ENCODE peak calls at places on chromosomes 7 and 10, in ten cellular contexts. D is right atrium auricular region, U is neural progenitor cell, S is SJSA1, C is colonic mucosa, I is transverse colon, E is body of pancreas, A is Panc1, R is GM23338, G is ovary. O is an unnamed sample.

GRCh38 chr7:23261843-23262452 is 15.4 kb downstream of the GPNMB start:
- DNase-seq in D (peak; percentile 72), U (peak; percentile 77), S (peak; percentile 30), C (peak; percentile 45), I (peak; percentile 52), E (peak; percentile 55), A (peak; percentile 36), R (peak; percentile 82), G (peak; percentile 53), O (peak; percentile 70)

GRCh38 chr7:20085086-20085485 is 132.1 kb downstream of the MACC1 start:
- DNase-seq in D (no peak), U (no peak), S (no peak), C (no peak), I (no peak), E (no peak), A (no peak), R (no peak), G (no peak), O (peak; percentile 64)

GRCh38 chr10:51961401-51961800 is 262.0 kb upstream of the CSTF2T start:
- DNase-seq in D (no peak), U (no peak), S (no peak), C (no peak), I (no peak), E (no peak), A (no peak), R (no peak), G (no peak), O (no peak)

GRCh38 chr10:131226831-131227740 is 84.4 kb downstream of the TCERG1L start:
- DNase-seq in D (no peak), U (no peak), S (no peak), C (no peak), I (no peak), E (no peak), A (no peak), R (no peak), G (peak; percentile 6), O (no peak)

GRCh38 chr10:68876919-68877250 is 24.2 kb upstream of the DDX50 start:
- DNase-seq in D (no peak), U (peak; percentile 30), S (no peak), C (no peak), I (no peak), E (no peak), A (no peak), R (no peak), G (no peak), O (peak; percentile 36)

GRCh38 chr7:142626420-142627035 is 122.7 kb upstream of the PRSS1 start:
- DNase-seq in D (no peak), U (peak; percentile 80), S (peak; percentile 16), C (peak; percentile 69), I (peak; percentile 56), E (peak; percentile 69), A (peak; percentile 22), R (peak; percentile 92), G (no peak), O (peak; percentile 44)

GRCh38 chr10:86354761-86355540 is 11.6 kb downstream of the GRID1 start:
- DNase-seq in D (no peak), U (no peak), S (no peak), C (no peak), I (no peak), E (no peak), A (no peak), R (no peak), G (no peak), O (no peak)

GRCh38 chr7:74042746-74043522 is 15.0 kb downstream of the ELN start:
- DNase-seq in D (no peak), U (no peak), S (peak; percentile 82), C (no peak), I (no peak), E (peak; percentile 73), A (no peak), R (no peak), G (no peak), O (no peak)

GRCh38 chr10:128723631-128724205 is 597.5 kb upstream of the MKI67 start:
- DNase-seq in D (no peak), U (no peak), S (no peak), C (no peak), I (no peak), E (no peak), A (no peak), R (no peak), G (no peak), O (no peak)

GRCh38 chr7:7789551-7789988 is 71.2 kb upstream of the RPA3 start:
- DNase-seq in D (no peak), U (no peak), S (no peak), C (no peak), I (no peak), E (no peak), A (no peak), R (no peak), G (no peak), O (no peak)

GRCh38 chr7:101728128-101728527 is 89.3 kb upstream of the CUX1 start:
- DNase-seq in D (no peak), U (peak; percentile 57), S (no peak), C (no peak), I (no peak), E (no peak), A (no peak), R (no peak), G (no peak), O (no peak)

GRCh38 chr10:43667317-43667731 is 18.6 kb upstream of the ZNF32 start:
- DNase-seq in D (peak; percentile 59), U (peak; percentile 69), S (no peak), C (no peak), I (no peak), E (no peak), A (no peak), R (peak; percentile 79), G (no peak), O (peak; percentile 68)

GRCh38 chr7:143901360-143901709 is 641 bp downstream of the TCAF1 start:
- DNase-seq in D (no peak), U (no peak), S (no peak), C (peak; percentile 49), I (peak; percentile 33), E (peak; percentile 50), A (no peak), R (no peak), G (peak; percentile 63), O (peak; percentile 71)

GRCh38 chr7:143896667-143897066 is 5.3 kb downstream of the TCAF1 start:
- DNase-seq in D (no peak), U (no peak), S (no peak), C (no peak), I (no peak), E (no peak), A (no peak), R (no peak), G (no peak), O (no peak)

GRCh38 chr7:143898810-143899209 is 3.2 kb downstream of the TCAF1 start:
- DNase-seq in D (no peak), U (peak; percentile 50), S (no peak), C (no peak), I (no peak), E (no peak), A (no peak), R (no peak), G (no peak), O (no peak)

GRCh38 chr7:143901710-143902587 is at the start of gene TCAF1:
- DNase-seq in D (peak; percentile 96), U (peak; percentile 97), S (peak; percentile 93), C (peak; percentile 98), I (peak; percentile 97), E (peak; percentile 97), A (peak; percentile 84), R (peak; percentile 97), G (peak; percentile 98), O (peak; percentile 97)

DNA sequence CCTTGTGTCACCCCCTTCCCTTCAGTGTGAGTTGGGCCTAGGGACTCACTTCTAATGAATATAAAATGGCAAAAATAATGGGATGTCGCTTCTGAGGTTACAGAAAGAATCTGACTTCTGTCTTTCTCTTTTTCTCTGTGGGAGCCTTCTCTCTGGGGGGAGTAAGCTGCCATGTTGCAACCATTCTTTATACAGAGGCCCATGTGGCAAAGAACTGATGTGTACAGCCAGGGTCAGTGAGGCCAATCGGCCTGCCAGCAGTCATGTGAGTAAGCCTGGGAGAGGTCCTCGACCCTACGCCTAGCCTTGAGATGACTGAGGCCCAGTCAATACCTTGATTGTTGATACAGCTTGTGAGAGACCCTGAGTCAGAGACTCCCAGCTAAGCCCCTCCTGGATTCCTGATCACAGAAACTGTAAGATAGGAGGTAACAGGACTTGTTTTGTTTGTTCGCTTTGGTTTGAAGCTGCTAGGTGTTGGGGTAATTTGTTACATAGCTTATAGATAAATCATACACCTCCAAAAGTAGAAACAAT is 1.7 kb downstream of the TCAF1 start:
- DNase-seq in D (no peak), U (peak; percentile 28), S (no peak), C (no peak), I (no peak), E (no peak), A (peak; percentile 30), R (no peak), G (no peak), O (no peak)
- H3K27ac ChIP-seq in D (peak overlapping the region; percentile 3), U (no peak overlapping the region), S (no peak overlapping the region), C (peak overlapping the region; percentile 8), I (peak overlapping the region; percentile 96), E (peak overlapping the region; percentile 92), A (peak overlapping the region; percentile 95), R (no peak overlapping the region), G (no peak overlapping the region), O (peak overlapping the region; percentile 89)

DNA sequence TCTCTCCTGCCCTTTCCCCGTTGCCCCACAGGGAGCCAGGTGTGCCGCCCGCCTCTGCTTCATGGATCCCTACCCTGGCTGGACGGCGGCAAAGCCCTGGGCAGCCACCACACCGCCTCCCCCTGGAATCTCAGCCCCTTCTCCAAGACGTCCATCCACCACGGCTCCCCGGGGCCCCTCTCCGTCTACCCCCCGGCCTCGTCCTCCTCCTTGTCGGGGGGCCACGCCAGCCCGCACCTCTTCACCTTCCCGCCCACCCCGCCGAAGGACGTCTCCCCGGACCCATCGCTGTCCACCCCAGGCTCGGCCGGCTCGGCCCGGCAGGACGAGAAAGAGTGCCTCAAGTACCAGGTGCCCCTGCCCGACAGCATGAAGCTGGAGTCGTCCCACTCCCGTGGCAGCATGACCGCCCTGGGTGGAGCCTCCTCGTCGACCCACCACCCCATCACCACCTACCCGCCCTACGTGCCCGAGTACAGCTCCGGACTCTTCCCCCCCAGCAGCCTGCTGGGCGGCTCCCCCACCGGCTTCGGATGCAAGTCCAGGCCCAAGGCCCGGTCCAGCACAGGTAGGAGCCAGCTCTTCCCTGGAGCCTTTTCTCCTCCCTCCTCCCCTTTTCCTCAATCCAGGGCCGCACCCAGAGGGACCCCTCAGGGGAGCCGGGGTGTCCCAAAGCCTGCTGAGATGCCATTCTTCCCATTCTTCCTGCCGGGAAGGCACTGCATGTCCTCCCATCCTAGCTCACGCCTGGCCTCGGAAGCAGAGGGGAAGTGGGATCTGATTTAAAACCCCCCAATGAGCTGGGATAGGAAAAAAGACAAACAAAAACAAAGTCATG is 4.0 kb downstream of the GATA3 start:
- DNase-seq in D (no peak), U (no peak), S (no peak), C (no peak), I (no peak), E (no peak), A (no peak), R (peak; percentile 46), G (no peak), O (no peak)
- H3K4me3 ChIP-seq in D (no peak overlapping the region), U (no peak overlapping the region), S (no peak overlapping the region), C (no peak overlapping the region), I (no peak overlapping the region), E (no peak overlapping the region), A (no peak overlapping the region), R (peak overlapping the region; percentile 60), G (no peak overlapping the region), O (no peak overlapping the region)

GRCh38 chr7:42886866-42887509 is 24.9 kb downstream of the C7orf25 start:
- DNase-seq in D (no peak), U (no peak), S (no peak), C (no peak), I (no peak), E (no peak), A (no peak), R (no peak), G (no peak), O (no peak)
- H3K27ac ChIP-seq in D (no peak overlapping the region), U (no peak overlapping the region), S (no peak overlapping the region), C (no peak overlapping the region), I (no peak overlapping the region), E (peak overlapping the region; percentile 96), A (peak overlapping the region; percentile 94), R (no peak overlapping the region), G (no peak overlapping the region), O (peak overlapping the region; percentile 70)

GRCh38 chr10:63595072-63595471 is 73.9 kb downstream of the REEP3 start:
- DNase-seq in D (no peak), U (no peak), S (no peak), C (no peak), I (no peak), E (no peak), A (no peak), R (no peak), G (no peak), O (peak; percentile 26)
- H3K4me3 ChIP-seq in D (no peak overlapping the region), U (no peak overlapping the region), S (no peak overlapping the region), C (no peak overlapping the region), I (no peak overlapping the region), E (no peak overlapping the region), A (no peak overlapping the region), R (no peak overlapping the region), G (no peak overlapping the region), O (no peak overlapping the region)

O was measured in cardiac muscle cell.